ENCODE peak calls at places on chromosomes 1 and 21, in seven cellular contexts. One of them, this sample, is unnamed.

GRCh38 chr1:61056674-61057439 is 25.5 kb upstream of the NFIA start:
- DNase-seq in fibroblast of mammary gland: peak; percentile 59
- DNase-seq in AG04449: no peak
- DNase-seq in dorsolateral prefrontal cortex: peak; percentile 56
- DNase-seq in fibroblast of the aortic adventitia: peak; percentile 67
- DNase-seq in fibroblast of lung: peak; percentile 63
- DNase-seq in Peyer's patch: peak; percentile 81
- DNase-seq in this sample: peak; percentile 26

GRCh38 chr1:244652699-244653438 is at the start of gene DESI2:
- DNase-seq in fibroblast of the aortic adventitia: peak; percentile 100
- DNase-seq in fibroblast of mammary gland: peak; percentile 99
- DNase-seq in AG04449: peak; percentile 96
- DNase-seq in dorsolateral prefrontal cortex: peak; percentile 99
- DNase-seq in fibroblast of lung: peak; percentile 100
- DNase-seq in Peyer's patch: peak; percentile 100
- DNase-seq in this sample: peak; percentile 99

GRCh38 chr1:206803221-206803730 is 31.0 kb upstream of the IL10 start:
- DNase-seq in fibroblast of lung: no peak
- DNase-seq in fibroblast of mammary gland: no peak
- DNase-seq in fibroblast of the aortic adventitia: no peak
- DNase-seq in Peyer's patch: peak; percentile 90
- DNase-seq in dorsolateral prefrontal cortex: no peak
- DNase-seq in AG04449: no peak
- DNase-seq in this sample: peak; percentile 94

GRCh38 chr1:173409613-173410012 is 67.5 kb upstream of the PRDX6 start:
- DNase-seq in fibroblast of mammary gland: peak; percentile 91
- DNase-seq in Peyer's patch: peak; percentile 81
- DNase-seq in AG04449: peak; percentile 44
- DNase-seq in fibroblast of lung: peak; percentile 84
- DNase-seq in fibroblast of the aortic adventitia: peak; percentile 94
- DNase-seq in dorsolateral prefrontal cortex: no peak
- DNase-seq in this sample: no peak

GRCh38 chr1:79117376-79117775 is 110.8 kb upstream of the ADGRL4 start:
- DNase-seq in Peyer's patch: no peak
- DNase-seq in fibroblast of mammary gland: peak; percentile 29
- DNase-seq in fibroblast of lung: peak; percentile 35
- DNase-seq in fibroblast of the aortic adventitia: peak; percentile 62
- DNase-seq in AG04449: no peak
- DNase-seq in dorsolateral prefrontal cortex: no peak
- DNase-seq in this sample: no peak

GRCh38 chr1:229596961-229597699 is 28.8 kb downstream of the TAF5L start:
- DNase-seq in fibroblast of the aortic adventitia: peak; percentile 74
- DNase-seq in AG04449: peak; percentile 33
- DNase-seq in fibroblast of mammary gland: peak; percentile 79
- DNase-seq in Peyer's patch: no peak
- DNase-seq in dorsolateral prefrontal cortex: no peak
- DNase-seq in fibroblast of lung: peak; percentile 83
- DNase-seq in this sample: no peak

GRCh38 chr1:82927753-82928152 is 1071.2 kb downstream of the TTLL7 start:
- DNase-seq in fibroblast of the aortic adventitia: no peak
- DNase-seq in dorsolateral prefrontal cortex: no peak
- DNase-seq in fibroblast of lung: peak; percentile 12
- DNase-seq in fibroblast of mammary gland: no peak
- DNase-seq in Peyer's patch: no peak
- DNase-seq in AG04449: no peak
- DNase-seq in this sample: no peak

GRCh38 chr21:41024341-41025056 is 143.5 kb upstream of the BACE2 start:
- DNase-seq in fibroblast of the aortic adventitia: no peak
- DNase-seq in AG04449: no peak
- DNase-seq in dorsolateral prefrontal cortex: no peak
- DNase-seq in fibroblast of mammary gland: no peak
- DNase-seq in fibroblast of lung: no peak
- DNase-seq in Peyer's patch: no peak
- DNase-seq in this sample: no peak

GRCh38 chr21:28391938-28392337 is 600.7 kb downstream of the LTN1 start:
- DNase-seq in fibroblast of lung: no peak
- DNase-seq in dorsolateral prefrontal cortex: no peak
- DNase-seq in Peyer's patch: no peak
- DNase-seq in fibroblast of the aortic adventitia: no peak
- DNase-seq in fibroblast of mammary gland: no peak
- DNase-seq in AG04449: no peak
- DNase-seq in this sample: no peak

GRCh38 chr1:21397813-21398188 is 42.1 kb upstream of the NBPF3 start:
- DNase-seq in fibroblast of the aortic adventitia: no peak
- DNase-seq in fibroblast of mammary gland: no peak
- DNase-seq in Peyer's patch: peak; percentile 50
- DNase-seq in AG04449: no peak
- DNase-seq in dorsolateral prefrontal cortex: peak; percentile 21
- DNase-seq in fibroblast of lung: no peak
- DNase-seq in this sample: no peak

GRCh38 chr1:161962094-161962887 is 61.4 kb downstream of the OLFML2B start:
- DNase-seq in dorsolateral prefrontal cortex: no peak
- DNase-seq in fibroblast of lung: peak; percentile 81
- DNase-seq in fibroblast of the aortic adventitia: peak; percentile 88
- DNase-seq in fibroblast of mammary gland: peak; percentile 83
- DNase-seq in Peyer's patch: no peak
- DNase-seq in AG04449: peak; percentile 70
- DNase-seq in this sample: peak; percentile 10

GRCh38 chr1:154433161-154433681 is 28.1 kb downstream of the IL6R start:
- DNase-seq in AG04449: no peak
- DNase-seq in fibroblast of the aortic adventitia: no peak
- DNase-seq in fibroblast of lung: peak; percentile 28
- DNase-seq in Peyer's patch: no peak
- DNase-seq in fibroblast of mammary gland: no peak
- DNase-seq in dorsolateral prefrontal cortex: no peak
- DNase-seq in this sample: no peak

GRCh38 chr1:174744886-174745285 is 254.9 kb upstream of the CACYBP start:
- DNase-seq in AG04449: no peak
- DNase-seq in fibroblast of mammary gland: peak; percentile 73
- DNase-seq in fibroblast of the aortic adventitia: peak; percentile 25
- DNase-seq in dorsolateral prefrontal cortex: no peak
- DNase-seq in Peyer's patch: no peak
- DNase-seq in fibroblast of lung: no peak
- DNase-seq in this sample: no peak

GRCh38 chr1:166924829-166925541 is 48.9 kb upstream of the TADA1 start:
- DNase-seq in AG04449: no peak
- DNase-seq in fibroblast of the aortic adventitia: no peak
- DNase-seq in fibroblast of mammary gland: no peak
- DNase-seq in dorsolateral prefrontal cortex: no peak
- DNase-seq in Peyer's patch: peak; percentile 48
- DNase-seq in fibroblast of lung: no peak
- DNase-seq in this sample: no peak

GRCh38 chr1:202214089-202214843 is 20.7 kb downstream of the LGR6 start:
- DNase-seq in AG04449: no peak
- DNase-seq in fibroblast of mammary gland: no peak
- DNase-seq in fibroblast of the aortic adventitia: no peak
- DNase-seq in fibroblast of lung: no peak
- DNase-seq in Peyer's patch: no peak
- DNase-seq in dorsolateral prefrontal cortex: no peak
- DNase-seq in this sample: no peak

GRCh38 chr1:161810780-161811179 is 44.7 kb downstream of the ATF6 start:
- DNase-seq in AG04449: no peak
- DNase-seq in dorsolateral prefrontal cortex: no peak
- DNase-seq in Peyer's patch: no peak
- DNase-seq in fibroblast of the aortic adventitia: no peak
- DNase-seq in fibroblast of mammary gland: no peak
- DNase-seq in fibroblast of lung: no peak
- DNase-seq in this sample: no peak

GRCh38 chr1:109151146-109151545 is 37.2 kb downstream of the ELAPOR1 start:
- DNase-seq in fibroblast of mammary gland: peak; percentile 67
- DNase-seq in AG04449: no peak
- DNase-seq in fibroblast of the aortic adventitia: peak; percentile 78
- DNase-seq in dorsolateral prefrontal cortex: peak; percentile 62
- DNase-seq in Peyer's patch: peak; percentile 69
- DNase-seq in fibroblast of lung: peak; percentile 65
- DNase-seq in this sample: no peak

GRCh38 chr1:197393772-197394171 is 125.7 kb downstream of the CRB1 start:
- DNase-seq in dorsolateral prefrontal cortex: no peak
- DNase-seq in fibroblast of lung: no peak
- DNase-seq in fibroblast of mammary gland: no peak
- DNase-seq in fibroblast of the aortic adventitia: no peak
- DNase-seq in Peyer's patch: no peak
- DNase-seq in AG04449: no peak
- DNase-seq in this sample: no peak

GRCh38 chr1:201251411-201251810 is 31.9 kb upstream of the PKP1 start:
- DNase-seq in Peyer's patch: no peak
- DNase-seq in fibroblast of lung: no peak
- DNase-seq in fibroblast of the aortic adventitia: no peak
- DNase-seq in AG04449: no peak
- DNase-seq in dorsolateral prefrontal cortex: no peak
- DNase-seq in fibroblast of mammary gland: no peak
- DNase-seq in this sample: no peak

GRCh38 chr1:27570383-27570755 is 33.6 kb downstream of the AHDC1 start:
- DNase-seq in fibroblast of lung: no peak
- DNase-seq in fibroblast of the aortic adventitia: no peak
- DNase-seq in fibroblast of mammary gland: no peak
- DNase-seq in dorsolateral prefrontal cortex: no peak
- DNase-seq in Peyer's patch: no peak
- DNase-seq in AG04449: no peak
- DNase-seq in this sample: no peak

GRCh38 chr1:94236021-94236491 is 1.3 kb downstream of the ARHGAP29 start:
- DNase-seq in fibroblast of the aortic adventitia: peak; percentile 84
- DNase-seq in AG04449: peak; percentile 5
- DNase-seq in Peyer's patch: no peak
- DNase-seq in fibroblast of mammary gland: no peak
- DNase-seq in dorsolateral prefrontal cortex: no peak
- DNase-seq in fibroblast of lung: peak; percentile 34
- DNase-seq in this sample: no peak

GRCh38 chr1:108686609-108687313 is 5.3 kb upstream of the PRPF38B start:
- DNase-seq in Peyer's patch: no peak
- DNase-seq in dorsolateral prefrontal cortex: no peak
- DNase-seq in fibroblast of mammary gland: peak; percentile 57
- DNase-seq in fibroblast of lung: peak; percentile 6
- DNase-seq in fibroblast of the aortic adventitia: peak; percentile 92
- DNase-seq in AG04449: peak; percentile 19
- DNase-seq in this sample: no peak

GRCh38 chr1:156841289-156841855 is 17.5 kb downstream of the INSRR start:
- DNase-seq in fibroblast of the aortic adventitia: no peak
- DNase-seq in dorsolateral prefrontal cortex: no peak
- DNase-seq in fibroblast of lung: no peak
- DNase-seq in fibroblast of mammary gland: no peak
- DNase-seq in Peyer's patch: no peak
- DNase-seq in AG04449: no peak
- DNase-seq in this sample: no peak

GRCh38 chr21:43866233-43866632 is 1.2 kb downstream of the AGPAT3 start:
- DNase-seq in fibroblast of mammary gland: peak; percentile 59
- DNase-seq in fibroblast of the aortic adventitia: peak; percentile 65
- DNase-seq in dorsolateral prefrontal cortex: peak; percentile 30
- DNase-seq in Peyer's patch: peak; percentile 68
- DNase-seq in fibroblast of lung: peak; percentile 60
- DNase-seq in AG04449: peak; percentile 7
- DNase-seq in this sample: peak; percentile 38

GRCh38 chr1:2999571-2999970 is 21.7 kb upstream of the ACTRT2 start:
- DNase-seq in Peyer's patch: peak; percentile 19
- DNase-seq in dorsolateral prefrontal cortex: no peak
- DNase-seq in fibroblast of the aortic adventitia: no peak
- DNase-seq in fibroblast of mammary gland: no peak
- DNase-seq in fibroblast of lung: no peak
- DNase-seq in AG04449: no peak
- DNase-seq in this sample: no peak
- H3K4me3 ChIP-seq in Peyer's patch: no peak overlapping the region
- H3K4me3 ChIP-seq in dorsolateral prefrontal cortex: no peak overlapping the region
- H3K4me3 ChIP-seq in fibroblast of the aortic adventitia: no peak overlapping the region
- H3K4me3 ChIP-seq in fibroblast of mammary gland: no peak overlapping the region
- H3K4me3 ChIP-seq in fibroblast of lung: no peak overlapping the region
- H3K4me3 ChIP-seq in AG04449: no peak overlapping the region
- H3K4me3 ChIP-seq in this sample: no peak overlapping the region

GRCh38 chr1:2301607-2302291 is 73.6 kb downstream of the SKI start:
- DNase-seq in dorsolateral prefrontal cortex: no peak
- DNase-seq in fibroblast of the aortic adventitia: no peak
- DNase-seq in fibroblast of mammary gland: no peak
- DNase-seq in fibroblast of lung: no peak
- DNase-seq in AG04449: no peak
- DNase-seq in Peyer's patch: no peak
- DNase-seq in this sample: no peak
- H3K4me3 ChIP-seq in dorsolateral prefrontal cortex: no peak overlapping the region
- H3K4me3 ChIP-seq in fibroblast of the aortic adventitia: no peak overlapping the region
- H3K4me3 ChIP-seq in fibroblast of mammary gland: no peak overlapping the region
- H3K4me3 ChIP-seq in fibroblast of lung: no peak overlapping the region
- H3K4me3 ChIP-seq in AG04449: no peak overlapping the region
- H3K4me3 ChIP-seq in Peyer's patch: no peak overlapping the region
- H3K4me3 ChIP-seq in this sample: peak overlapping the region; percentile 51

GRCh38 chr1:15761729-15762128 is 3.1 kb downstream of the FBLIM1 start:
- DNase-seq in fibroblast of lung: no peak
- DNase-seq in AG04449: no peak
- DNase-seq in Peyer's patch: no peak
- DNase-seq in dorsolateral prefrontal cortex: no peak
- DNase-seq in fibroblast of mammary gland: no peak
- DNase-seq in fibroblast of the aortic adventitia: no peak
- DNase-seq in this sample: no peak

GRCh38 chr1:15764269-15764764 is 5.7 kb downstream of the FBLIM1 start:
- DNase-seq in AG04449: no peak
- DNase-seq in fibroblast of mammary gland: no peak
- DNase-seq in fibroblast of lung: no peak
- DNase-seq in Peyer's patch: peak; percentile 92
- DNase-seq in dorsolateral prefrontal cortex: no peak
- DNase-seq in fibroblast of the aortic adventitia: no peak
- DNase-seq in this sample: no peak

GRCh38 chr1:15764890-15765289 is 6.3 kb downstream of the FBLIM1 start:
- DNase-seq in Peyer's patch: no peak
- DNase-seq in dorsolateral prefrontal cortex: no peak
- DNase-seq in fibroblast of mammary gland: no peak
- DNase-seq in AG04449: no peak
- DNase-seq in fibroblast of lung: no peak
- DNase-seq in fibroblast of the aortic adventitia: no peak
- DNase-seq in this sample: no peak

GRCh38 chr1:15760520-15761211 is 2.1 kb downstream of the FBLIM1 start:
- DNase-seq in fibroblast of mammary gland: peak; percentile 85
- DNase-seq in dorsolateral prefrontal cortex: no peak
- DNase-seq in fibroblast of the aortic adventitia: peak; percentile 81
- DNase-seq in AG04449: no peak
- DNase-seq in Peyer's patch: no peak
- DNase-seq in fibroblast of lung: peak; percentile 87
- DNase-seq in this sample: no peak

DNA sequence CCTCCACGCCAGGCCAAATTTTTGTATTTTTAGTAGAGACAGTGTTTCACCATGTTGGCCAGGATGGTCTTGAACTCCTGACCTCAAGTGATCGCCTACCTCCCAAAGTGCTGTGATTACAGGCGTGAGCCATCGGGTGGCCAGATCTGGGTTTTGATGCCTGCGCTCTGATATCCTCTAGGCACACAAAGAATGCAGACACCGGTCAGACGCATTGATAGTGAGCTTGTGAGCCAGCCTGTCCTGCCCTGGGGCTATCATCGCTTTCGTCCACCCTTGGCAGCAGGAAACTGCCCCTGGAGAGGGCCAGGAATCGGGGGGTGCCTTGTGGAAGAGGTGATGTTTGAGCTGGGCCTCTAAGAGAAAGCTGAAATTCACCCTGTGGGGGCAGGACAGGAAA is 4.0 kb downstream of the FBLIM1 start:
- DNase-seq in fibroblast of lung: no peak
- DNase-seq in dorsolateral prefrontal cortex: no peak
- DNase-seq in AG04449: no peak
- DNase-seq in fibroblast of mammary gland: no peak
- DNase-seq in Peyer's patch: no peak
- DNase-seq in fibroblast of the aortic adventitia: no peak
- DNase-seq in this sample: no peak
- H3K4me3 ChIP-seq in fibroblast of lung: no peak overlapping the region
- H3K4me3 ChIP-seq in dorsolateral prefrontal cortex: no peak overlapping the region
- H3K4me3 ChIP-seq in AG04449: no peak overlapping the region
- H3K4me3 ChIP-seq in fibroblast of mammary gland: no peak overlapping the region
- H3K4me3 ChIP-seq in Peyer's patch: no peak overlapping the region
- H3K4me3 ChIP-seq in fibroblast of the aortic adventitia: no peak overlapping the region
- H3K4me3 ChIP-seq in this sample: no peak overlapping the region

GRCh38 chr1:26259005-26259404 is 20.9 kb upstream of the SH3BGRL3 start:
- DNase-seq in fibroblast of mammary gland: no peak
- DNase-seq in AG04449: no peak
- DNase-seq in fibroblast of the aortic adventitia: no peak
- DNase-seq in dorsolateral prefrontal cortex: no peak
- DNase-seq in Peyer's patch: no peak
- DNase-seq in fibroblast of lung: no peak
- DNase-seq in this sample: no peak
- H3K4me3 ChIP-seq in fibroblast of mammary gland: no peak overlapping the region
- H3K4me3 ChIP-seq in AG04449: no peak overlapping the region
- H3K4me3 ChIP-seq in fibroblast of the aortic adventitia: no peak overlapping the region
- H3K4me3 ChIP-seq in dorsolateral prefrontal cortex: no peak overlapping the region
- H3K4me3 ChIP-seq in Peyer's patch: no peak overlapping the region
- H3K4me3 ChIP-seq in fibroblast of lung: no peak overlapping the region
- H3K4me3 ChIP-seq in this sample: no peak overlapping the region

This sample was measured in naive thymus-derived CD4-positive, alpha-beta T cell.